ENCODE peak calls at places on chromosomes 3 and 15, in five cellular contexts. E, N, A, M and S are unnamed samples.

GRCh38 chr3:35262376-35262775 is 376.9 kb upstream of the ARPP21 start:
- DNase-seq in M (no peak), N (no peak), E (no peak), A (no peak), S (no peak)

GRCh38 chr3:197487911-197488391 is 67.8 kb downstream of the BDH1 start:
- DNase-seq in N (no peak), A (no peak), M (peak; percentile 28), E (peak; percentile 72), S (no peak)

GRCh38 chr15:44545934-44546802 is 9.2 kb downstream of the EIF3J start:
- DNase-seq in E (no peak), A (no peak), N (peak; percentile 41), M (no peak), S (no peak)

GRCh38 chr3:150912501-150912900 is 7.3 kb upstream of the MINDY4B start:
- DNase-seq in A (no peak), E (no peak), N (no peak), M (no peak), S (no peak)

GRCh38 chr3:113054552-113054951 is 63.8 kb downstream of the GTPBP8 start:
- DNase-seq in E (no peak), M (no peak), A (no peak), N (no peak), S (no peak)

GRCh38 chr3:195208183-195208582 is 62.8 kb downstream of the XXYLT1 start:
- DNase-seq in E (no peak), M (no peak), N (peak; percentile 89), A (peak; percentile 30), S (no peak)

GRCh38 chr15:66654718-66655375 is 47.2 kb upstream of the SMAD6 start:
- DNase-seq in E (no peak), N (no peak), M (peak; percentile 80), A (peak; percentile 72), S (no peak)

GRCh38 chr15:41824062-41824745 is 3.7 kb upstream of the JMJD7 start:
- DNase-seq in M (no peak), E (no peak), A (no peak), N (no peak), S (no peak)

GRCh38 chr15:73602444-73602843 is 30.7 kb downstream of the NPTN start:
- DNase-seq in M (no peak), N (no peak), A (no peak), E (no peak), S (no peak)

GRCh38 chr15:31448635-31448979 is 122.0 kb downstream of the KLF13 start:
- DNase-seq in E (no peak), A (peak; percentile 20), M (peak; percentile 24), N (no peak), S (no peak)

GRCh38 chr3:182487048-182487447 is 306.3 kb upstream of the ATP11B start:
- DNase-seq in E (no peak), A (no peak), N (no peak), M (no peak), S (no peak)

GRCh38 chr3:193348686-193349085 is 29.9 kb downstream of the ATP13A5 start:
- DNase-seq in E (no peak), M (no peak), A (no peak), N (no peak), S (no peak)

GRCh38 chr15:37071134-37071533 is 29.2 kb downstream of the MEIS2 start:
- DNase-seq in E (no peak), M (no peak), A (no peak), N (no peak), S (no peak)

GRCh38 chr3:116661196-116661595 is 48.4 kb upstream of the TUSC7 start:
- DNase-seq in E (no peak), A (no peak), N (no peak), M (no peak), S (no peak)

GRCh38 chr3:134361162-134361831 is 12.9 kb downstream of the AMOTL2 start:
- DNase-seq in N (no peak), E (no peak), A (no peak), M (no peak), S (no peak)

GRCh38 chr15:79025201-79025600 is 65.4 kb downstream of the RASGRF1 start:
- DNase-seq in N (no peak), A (no peak), M (no peak), E (peak; percentile 27), S (no peak)

GRCh38 chr15:66378814-66379430 is 7.8 kb upstream of the MAP2K1 start:
- DNase-seq in M (no peak), E (no peak), N (no peak), A (no peak), S (no peak)

GRCh38 chr3:128787256-128788253 is 61.6 kb downstream of the RAB7A start:
- DNase-seq in M (peak; percentile 28), E (peak; percentile 12), A (peak; percentile 62), N (no peak), S (peak; percentile 51)

GRCh38 chr3:101635954-101636798 is 40.8 kb downstream of the ZBTB11 start:
- DNase-seq in M (peak; percentile 85), E (peak; percentile 44), A (peak; percentile 89), N (peak; percentile 11), S (peak; percentile 27)

GRCh38 chr15:50315814-50316630 is 39.0 kb downstream of the GABPB1 start:
- DNase-seq in E (peak; percentile 42), A (no peak), M (peak; percentile 59), N (no peak), S (peak; percentile 31)

DNA sequence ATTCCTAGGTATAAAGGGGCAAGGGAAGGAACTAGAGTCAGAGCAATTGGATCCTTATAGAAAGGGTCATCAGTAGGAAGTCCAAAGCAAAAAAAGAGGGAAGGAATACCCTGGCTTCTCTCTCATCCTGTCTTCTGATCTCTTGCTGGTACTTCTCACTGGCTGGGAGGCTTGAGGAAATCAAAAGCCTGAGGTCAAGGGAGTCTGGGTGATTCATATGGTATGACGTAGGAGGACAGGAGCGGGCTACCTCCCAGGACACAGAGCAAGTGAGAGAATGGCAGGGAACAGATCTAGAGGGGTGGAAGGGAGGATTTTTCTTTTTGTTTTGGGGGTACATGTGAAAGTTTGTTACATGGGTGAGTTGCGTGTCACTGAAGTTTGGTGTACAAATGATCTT is 76.0 kb downstream of the CFAP20DC start:
- DNase-seq in N (no peak), M (no peak), A (no peak), E (no peak), S (no peak)
- TF ChIP-seq ATF3 in N (no peak), M (no peak), A (no peak), E (no peak), S (no peak)

DNA sequence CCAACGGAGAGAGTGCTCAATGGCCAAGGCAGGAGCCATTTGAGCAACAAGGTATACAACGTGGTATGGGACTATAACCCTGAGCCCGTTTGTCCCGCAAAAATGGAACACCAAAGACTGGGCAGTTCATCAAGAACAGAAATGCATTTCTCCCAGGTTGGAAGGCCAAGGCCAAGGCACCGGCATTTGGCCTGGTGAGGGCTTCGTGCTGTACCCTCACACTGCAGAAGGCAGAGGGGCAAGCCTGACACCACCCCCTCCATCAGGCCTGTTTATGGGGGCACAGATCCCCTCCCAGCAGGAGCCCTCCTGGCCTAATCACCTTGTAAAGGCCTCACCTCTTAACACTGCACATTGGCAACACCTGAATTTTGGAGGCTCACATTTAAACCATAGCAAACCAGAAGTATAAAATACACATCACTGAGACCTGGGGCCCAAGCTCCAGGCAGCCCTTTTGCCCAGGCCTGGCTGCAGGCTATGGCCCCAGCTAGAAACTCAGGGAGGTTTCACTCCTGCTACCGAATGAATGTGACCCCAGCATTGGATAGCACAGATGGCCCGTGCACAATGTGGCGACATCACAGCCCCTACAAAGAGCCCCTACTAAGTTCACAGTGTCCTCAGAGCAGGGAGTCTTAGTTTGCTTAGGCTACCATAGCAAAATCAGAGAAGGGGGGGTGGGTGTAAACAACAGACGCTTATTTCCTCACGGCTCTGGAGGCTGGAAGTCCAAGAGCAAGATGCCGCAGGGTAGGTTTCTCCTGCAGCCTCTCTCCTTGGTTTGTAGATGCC is 47.1 kb downstream of the KLF15 start:
- DNase-seq in N (no peak), E (no peak), M (no peak), A (no peak), S (no peak)
- H3K4me2 ChIP-seq in N (no peak overlapping the region), E (no peak overlapping the region), M (no peak overlapping the region), A (no peak overlapping the region), S (no peak overlapping the region)

GRCh38 chr3:14532691-14533456 is 7.3 kb downstream of the GRIP2 start:
- DNase-seq in E (peak; percentile 9), A (peak; percentile 88), M (peak; percentile 80), N (no peak), S (peak; percentile 49)

GRCh38 chr3:14535616-14536015 is 4.5 kb downstream of the GRIP2 start:
- DNase-seq in N (no peak), A (no peak), E (no peak), M (no peak), S (no peak)

GRCh38 chr3:14531856-14532395 is 8.2 kb downstream of the GRIP2 start:
- DNase-seq in A (no peak), E (no peak), N (no peak), M (no peak), S (no peak)

GRCh38 chr3:14534379-14535191 is 5.6 kb downstream of the GRIP2 start:
- DNase-seq in M (no peak), A (peak; percentile 78), E (no peak), N (no peak), S (no peak)

DNA sequence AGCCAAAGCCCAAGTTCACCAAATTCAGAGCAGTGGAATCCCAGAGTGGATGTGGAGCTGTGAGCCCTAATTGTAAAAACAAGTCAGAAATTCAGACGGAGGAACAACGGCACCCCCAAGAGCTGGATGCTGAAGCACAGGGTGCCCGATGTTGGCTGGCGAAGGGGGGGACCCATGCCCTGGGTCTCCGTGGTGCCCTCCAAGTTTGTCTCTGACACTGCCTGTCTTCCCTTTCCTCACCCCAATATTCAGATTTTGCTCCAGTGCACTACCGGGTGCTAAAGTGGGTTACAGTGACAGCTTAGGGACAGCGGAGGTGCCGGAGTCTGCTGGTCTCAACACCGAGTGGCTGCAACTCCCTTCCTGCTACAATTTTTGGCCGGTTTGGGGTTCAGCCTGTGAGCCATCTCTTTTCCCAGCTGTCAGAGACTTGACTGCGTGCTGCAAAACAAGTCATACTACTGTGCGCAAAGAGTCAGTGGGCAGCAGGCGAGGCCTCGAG is 6.6 kb downstream of the GRIP2 start:
- DNase-seq in E (no peak), M (no peak), A (no peak), N (no peak), S (no peak)
- TF ChIP-seq ATF3 in E (no peak), M (no peak), A (no peak), N (no peak), S (no peak)

GRCh38 chr3:40229963-40230362 is 79.5 kb upstream of the EIF1B start:
- DNase-seq in E (no peak), N (no peak), M (no peak), A (no peak), S (no peak)
- H3K4me2 ChIP-seq in E (no peak overlapping the region), N (no peak overlapping the region), M (no peak overlapping the region), A (no peak overlapping the region), S (no peak overlapping the region)

GRCh38 chr3:27723803-27724458 is 1.8 kb upstream of the EOMES start:
- DNase-seq in A (peak; percentile 57), N (no peak), M (no peak), E (no peak), S (no peak)
- TF ChIP-seq ATF3 in A (no peak), N (no peak), M (no peak), E (no peak), S (no peak)

GRCh38 chr3:89506462-89507143 is 399.2 kb downstream of the EPHA3 start:
- DNase-seq in A (no peak), E (no peak), M (no peak), N (no peak), S (no peak)
- H3K4me2 ChIP-seq in A (no peak overlapping the region), E (no peak overlapping the region), M (no peak overlapping the region), N (no peak overlapping the region), S (no peak overlapping the region)

DNA sequence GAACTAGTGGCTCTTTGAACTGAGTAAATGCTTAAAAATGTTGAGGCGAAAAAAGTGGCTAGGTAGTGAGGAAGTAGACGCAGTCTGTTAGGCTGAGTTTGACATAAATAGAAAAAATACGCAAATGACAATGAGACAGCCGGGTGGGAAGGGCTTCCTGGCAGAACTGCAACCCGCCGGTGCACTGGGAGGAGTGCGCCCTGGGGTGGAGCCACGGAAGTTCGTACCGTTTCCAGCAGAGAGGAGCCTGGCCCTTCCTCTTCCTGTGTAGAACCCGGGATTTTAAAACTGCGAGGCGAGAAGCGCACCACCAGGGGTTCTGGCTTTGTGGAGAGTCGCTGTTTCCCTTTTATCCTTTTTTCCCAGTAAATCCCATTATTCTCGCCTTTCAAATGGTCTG is 602.6 kb downstream of the PYDC2 start:
- DNase-seq in N (peak; percentile 45), A (peak; percentile 55), M (no peak), E (no peak), S (no peak)
- TF ChIP-seq ATF3 in N (no peak), A (no peak), M (no peak), E (no peak), S (no peak)